ENCODE peak calls at places on chromosomes 12 and 14, in four cellular contexts. One of them, this sample, is unnamed.
A peak's percentile ranks its signal among the peaks of the same experiment; 100 is the strongest.

GRCh38 chr12:15800278-15800677 is 11.1 kb upstream of the EPS8 start:
- DNase-seq in fibroblast of lung: no peak
- DNase-seq in cardiac fibroblast: peak; percentile 61
- DNase-seq in endothelial cell: no peak
- DNase-seq in this sample: no peak

GRCh38 chr14:52227559-52228222 is 39.8 kb upstream of the PTGDR start:
- DNase-seq in fibroblast of lung: no peak
- DNase-seq in cardiac fibroblast: no peak
- DNase-seq in endothelial cell: no peak
- DNase-seq in this sample: no peak

GRCh38 chr12:86698581-86698980 is 442.4 kb upstream of the MGAT4C start:
- DNase-seq in fibroblast of lung: peak; percentile 67
- DNase-seq in cardiac fibroblast: peak; percentile 67
- DNase-seq in endothelial cell: no peak
- DNase-seq in this sample: no peak

GRCh38 chr12:53952871-53953734 is 1.6 kb upstream of the HOXC12 start:
- DNase-seq in fibroblast of lung: no peak
- DNase-seq in cardiac fibroblast: no peak
- DNase-seq in endothelial cell: no peak
- DNase-seq in this sample: no peak

GRCh38 chr14:54528973-54529372 is 19.3 kb downstream of the CGRRF1 start:
- DNase-seq in fibroblast of lung: no peak
- DNase-seq in cardiac fibroblast: no peak
- DNase-seq in endothelial cell: no peak
- DNase-seq in this sample: no peak

GRCh38 chr12:20492251-20492728 is 124.0 kb downstream of the PDE3A start:
- DNase-seq in fibroblast of lung: peak; percentile 69
- DNase-seq in cardiac fibroblast: peak; percentile 96
- DNase-seq in endothelial cell: no peak
- DNase-seq in this sample: no peak

GRCh38 chr12:1576410-1577240 is 17.8 kb downstream of the FBXL14 start:
- DNase-seq in fibroblast of lung: peak; percentile 82
- DNase-seq in cardiac fibroblast: peak; percentile 55
- DNase-seq in endothelial cell: no peak
- DNase-seq in this sample: peak; percentile 26

GRCh38 chr12:72491399-72491798 is 219.2 kb downstream of the TRHDE start:
- DNase-seq in fibroblast of lung: peak; percentile 29
- DNase-seq in cardiac fibroblast: no peak
- DNase-seq in endothelial cell: no peak
- DNase-seq in this sample: no peak

GRCh38 chr14:67187210-67187609 is 2.0 kb upstream of the GARIN2 start:
- DNase-seq in fibroblast of lung: peak; percentile 93
- DNase-seq in cardiac fibroblast: peak; percentile 70
- DNase-seq in endothelial cell: no peak
- DNase-seq in this sample: no peak

GRCh38 chr14:94685166-94685581 is 73.0 kb downstream of the SERPINA3 start:
- DNase-seq in fibroblast of lung: no peak
- DNase-seq in cardiac fibroblast: no peak
- DNase-seq in endothelial cell: no peak
- DNase-seq in this sample: no peak

GRCh38 chr14:36513451-36514277 is 6.4 kb downstream of the NKX2-1 start:
- DNase-seq in fibroblast of lung: no peak
- DNase-seq in cardiac fibroblast: no peak
- DNase-seq in endothelial cell: no peak
- DNase-seq in this sample: peak; percentile 67

GRCh38 chr12:96141216-96141944 is 52.8 kb upstream of the ELK3 start:
- DNase-seq in fibroblast of lung: peak; percentile 79
- DNase-seq in cardiac fibroblast: peak; percentile 78
- DNase-seq in endothelial cell: no peak
- DNase-seq in this sample: no peak

GRCh38 chr12:2925322-2925995 is 33.7 kb upstream of the TEAD4 start:
- DNase-seq in fibroblast of lung: peak; percentile 7
- DNase-seq in cardiac fibroblast: no peak
- DNase-seq in endothelial cell: no peak
- DNase-seq in this sample: no peak

GRCh38 chr12:31518680-31519227 is 72.2 kb downstream of the DENND5B start:
- DNase-seq in fibroblast of lung: peak; percentile 100
- DNase-seq in cardiac fibroblast: peak; percentile 99
- DNase-seq in endothelial cell: no peak
- DNase-seq in this sample: no peak

GRCh38 chr12:92506891-92507290 is 195.9 kb upstream of the PLEKHG7 start:
- DNase-seq in fibroblast of lung: no peak
- DNase-seq in cardiac fibroblast: no peak
- DNase-seq in endothelial cell: no peak
- DNase-seq in this sample: no peak

GRCh38 chr14:92459479-92460421 is 53.8 kb upstream of the RIN3 start:
- DNase-seq in fibroblast of lung: no peak
- DNase-seq in cardiac fibroblast: peak; percentile 53
- DNase-seq in endothelial cell: peak; percentile 70
- DNase-seq in this sample: no peak

GRCh38 chr14:64235652-64236640 is 58.2 kb downstream of the ESR2 start:
- DNase-seq in fibroblast of lung: no peak
- DNase-seq in cardiac fibroblast: no peak
- DNase-seq in endothelial cell: no peak
- DNase-seq in this sample: no peak

GRCh38 chr14:64410084-64410774 is 22.1 kb downstream of the MTHFD1 start:
- DNase-seq in fibroblast of lung: peak; percentile 47
- DNase-seq in cardiac fibroblast: peak; percentile 65
- DNase-seq in endothelial cell: no peak
- DNase-seq in this sample: no peak

GRCh38 chr14:84579292-84579691 is 950.7 kb upstream of the FLRT2 start:
- DNase-seq in fibroblast of lung: no peak
- DNase-seq in cardiac fibroblast: no peak
- DNase-seq in endothelial cell: no peak
- DNase-seq in this sample: no peak

GRCh38 chr14:70792939-70793338 is 16.4 kb downstream of the MAP3K9 start:
- DNase-seq in fibroblast of lung: no peak
- DNase-seq in cardiac fibroblast: no peak
- DNase-seq in endothelial cell: no peak
- DNase-seq in this sample: no peak

GRCh38 chr12:6370576-6370935 is 4.8 kb downstream of the SCNN1A start:
- DNase-seq in fibroblast of lung: no peak
- DNase-seq in cardiac fibroblast: no peak
- DNase-seq in endothelial cell: no peak
- DNase-seq in this sample: no peak

GRCh38 chr12:105946541-105946940 is 192.2 kb downstream of the NUAK1 start:
- DNase-seq in fibroblast of lung: peak; percentile 97
- DNase-seq in cardiac fibroblast: no peak
- DNase-seq in endothelial cell: no peak
- DNase-seq in this sample: no peak

GRCh38 chr14:58362798-58363412 is 32.8 kb upstream of the TOMM20L start:
- DNase-seq in fibroblast of lung: peak; percentile 14
- DNase-seq in cardiac fibroblast: peak; percentile 45
- DNase-seq in endothelial cell: no peak
- DNase-seq in this sample: no peak

GRCh38 chr12:87953257-87953860 is 75.8 kb downstream of the C12orf50 start:
- DNase-seq in fibroblast of lung: peak; percentile 53
- DNase-seq in cardiac fibroblast: peak; percentile 66
- DNase-seq in endothelial cell: peak; percentile 19
- DNase-seq in this sample: peak; percentile 26

GRCh38 chr14:29603721-29604120 is 323.9 kb downstream of the PRKD1 start:
- DNase-seq in fibroblast of lung: no peak
- DNase-seq in cardiac fibroblast: no peak
- DNase-seq in endothelial cell: no peak
- DNase-seq in this sample: no peak

GRCh38 chr12:94109154-94109553 is 39.2 kb upstream of the PLXNC1 start:
- DNase-seq in fibroblast of lung: peak; percentile 77
- DNase-seq in cardiac fibroblast: peak; percentile 61
- DNase-seq in endothelial cell: no peak
- DNase-seq in this sample: no peak

GRCh38 chr12:79782197-79782890 is 91.6 kb upstream of the PAWR start:
- DNase-seq in fibroblast of lung: peak; percentile 87
- DNase-seq in cardiac fibroblast: peak; percentile 45
- DNase-seq in endothelial cell: no peak
- DNase-seq in this sample: no peak

GRCh38 chr14:50395448-50395847 is 1.2 kb downstream of the CDKL1 start:
- DNase-seq in fibroblast of lung: no peak
- DNase-seq in cardiac fibroblast: no peak
- DNase-seq in endothelial cell: no peak
- DNase-seq in this sample: no peak

GRCh38 chr12:95185096-95185495 is 32.2 kb downstream of the FGD6 start:
- DNase-seq in fibroblast of lung: no peak
- DNase-seq in cardiac fibroblast: no peak
- DNase-seq in endothelial cell: no peak
- DNase-seq in this sample: no peak

GRCh38 chr12:116502141-116502725 is 56.9 kb upstream of the MAP1LC3B2 start:
- DNase-seq in fibroblast of lung: no peak
- DNase-seq in cardiac fibroblast: no peak
- DNase-seq in endothelial cell: no peak
- DNase-seq in this sample: no peak

GRCh38 chr12:54324617-54325441 is at the start of gene COPZ1:
- DNase-seq in fibroblast of lung: peak; percentile 100
- DNase-seq in cardiac fibroblast: peak; percentile 100
- DNase-seq in endothelial cell: peak; percentile 88
- DNase-seq in this sample: peak; percentile 90

GRCh38 chr12:42382013-42382696 is 56.2 kb downstream of the PPHLN1 start:
- DNase-seq in fibroblast of lung: no peak
- DNase-seq in cardiac fibroblast: peak; percentile 66
- DNase-seq in endothelial cell: no peak
- DNase-seq in this sample: no peak

GRCh38 chr12:131617596-131618302 is 93.1 kb upstream of the SFSWAP start:
- DNase-seq in fibroblast of lung: no peak
- DNase-seq in cardiac fibroblast: no peak
- DNase-seq in endothelial cell: no peak
- DNase-seq in this sample: no peak

GRCh38 chr14:23729720-23730387 is 93.7 kb downstream of the DHRS2 start:
- DNase-seq in fibroblast of lung: no peak
- DNase-seq in cardiac fibroblast: no peak
- DNase-seq in endothelial cell: no peak
- DNase-seq in this sample: no peak

GRCh38 chr12:128969480-128970055 is 116.3 kb downstream of the GLT1D1 start:
- DNase-seq in fibroblast of lung: peak; percentile 2
- DNase-seq in cardiac fibroblast: no peak
- DNase-seq in endothelial cell: peak; percentile 29
- DNase-seq in this sample: peak; percentile 72

GRCh38 chr14:64110832-64111231 is 183.3 kb downstream of the ESR2 start:
- DNase-seq in fibroblast of lung: peak; percentile 7
- DNase-seq in cardiac fibroblast: peak; percentile 28
- DNase-seq in endothelial cell: no peak
- DNase-seq in this sample: no peak

GRCh38 chr12:112916270-112916669 is 9.5 kb downstream of the OAS1 start:
- DNase-seq in fibroblast of lung: no peak
- DNase-seq in cardiac fibroblast: peak; percentile 33
- DNase-seq in endothelial cell: no peak
- DNase-seq in this sample: no peak

GRCh38 chr14:22607291-22607690 is 9.2 kb downstream of the ABHD4 start:
- DNase-seq in fibroblast of lung: peak; percentile 30
- DNase-seq in cardiac fibroblast: no peak
- DNase-seq in endothelial cell: no peak
- DNase-seq in this sample: no peak

GRCh38 chr12:109952160-109952858 is 43.9 kb downstream of the GIT2 start:
- DNase-seq in fibroblast of lung: no peak
- DNase-seq in cardiac fibroblast: no peak
- DNase-seq in endothelial cell: no peak
- DNase-seq in this sample: no peak

GRCh38 chr12:109950625-109951024 is 45.5 kb downstream of the GIT2 start:
- DNase-seq in fibroblast of lung: no peak
- DNase-seq in cardiac fibroblast: no peak
- DNase-seq in endothelial cell: no peak
- DNase-seq in this sample: no peak

GRCh38 chr12:109951136-109951535 is 45.0 kb downstream of the GIT2 start:
- DNase-seq in fibroblast of lung: peak; percentile 96
- DNase-seq in cardiac fibroblast: peak; percentile 92
- DNase-seq in endothelial cell: no peak
- DNase-seq in this sample: no peak

GRCh38 chr12:109952873-109953272 is 43.3 kb downstream of the GIT2 start:
- DNase-seq in fibroblast of lung: no peak
- DNase-seq in cardiac fibroblast: no peak
- DNase-seq in endothelial cell: no peak
- DNase-seq in this sample: no peak

GRCh38 chr12:109951751-109952150 is 44.4 kb downstream of the GIT2 start:
- DNase-seq in fibroblast of lung: peak; percentile 96
- DNase-seq in cardiac fibroblast: peak; percentile 83
- DNase-seq in endothelial cell: no peak
- DNase-seq in this sample: no peak
- TF ChIP-seq CTCF in fibroblast of lung: no peak
- TF ChIP-seq CTCF in cardiac fibroblast: no peak
- TF ChIP-seq CTCF in endothelial cell: no peak
- TF ChIP-seq CTCF in this sample: no peak

GRCh38 chr12:49626169-49626835 is 2.9 kb downstream of the PRPF40B start:
- DNase-seq in fibroblast of lung: no peak
- DNase-seq in cardiac fibroblast: peak; percentile 49
- DNase-seq in endothelial cell: no peak
- DNase-seq in this sample: no peak
- TF ChIP-seq CTCF in fibroblast of lung: no peak
- TF ChIP-seq CTCF in cardiac fibroblast: peak; percentile 32
- TF ChIP-seq CTCF in endothelial cell: no peak
- TF ChIP-seq CTCF in this sample: no peak

GRCh38 chr14:24979725-24980239 is 70.2 kb downstream of the STXBP6 start:
- DNase-seq in fibroblast of lung: no peak
- DNase-seq in cardiac fibroblast: no peak
- DNase-seq in endothelial cell: no peak
- DNase-seq in this sample: no peak
- TF ChIP-seq CTCF in fibroblast of lung: no peak
- TF ChIP-seq CTCF in cardiac fibroblast: no peak
- TF ChIP-seq CTCF in endothelial cell: no peak
- TF ChIP-seq CTCF in this sample: no peak

GRCh38 chr12:111753144-111753881 is 13.4 kb upstream of the ALDH2 start:
- DNase-seq in fibroblast of lung: peak; percentile 33
- DNase-seq in cardiac fibroblast: peak; percentile 59
- DNase-seq in endothelial cell: peak; percentile 67
- DNase-seq in this sample: peak; percentile 61
- TF ChIP-seq CTCF in fibroblast of lung: peak; percentile 82
- TF ChIP-seq CTCF in cardiac fibroblast: peak; percentile 71
- TF ChIP-seq CTCF in endothelial cell: peak; percentile 32
- TF ChIP-seq CTCF in this sample: peak; percentile 68

GRCh38 chr12:89040146-89040964 is 311.9 kb downstream of the DUSP6 start:
- DNase-seq in fibroblast of lung: peak; percentile 48
- DNase-seq in cardiac fibroblast: peak; percentile 67
- DNase-seq in endothelial cell: no peak
- DNase-seq in this sample: no peak
- TF ChIP-seq CTCF in fibroblast of lung: no peak
- TF ChIP-seq CTCF in cardiac fibroblast: no peak
- TF ChIP-seq CTCF in endothelial cell: no peak
- TF ChIP-seq CTCF in this sample: no peak

GRCh38 chr14:91399868-91400640 is 17.6 kb downstream of the CCDC88C start:
- DNase-seq in fibroblast of lung: no peak
- DNase-seq in cardiac fibroblast: no peak
- DNase-seq in endothelial cell: no peak
- DNase-seq in this sample: no peak
- TF ChIP-seq CTCF in fibroblast of lung: no peak
- TF ChIP-seq CTCF in cardiac fibroblast: no peak
- TF ChIP-seq CTCF in endothelial cell: no peak
- TF ChIP-seq CTCF in this sample: no peak

DNA sequence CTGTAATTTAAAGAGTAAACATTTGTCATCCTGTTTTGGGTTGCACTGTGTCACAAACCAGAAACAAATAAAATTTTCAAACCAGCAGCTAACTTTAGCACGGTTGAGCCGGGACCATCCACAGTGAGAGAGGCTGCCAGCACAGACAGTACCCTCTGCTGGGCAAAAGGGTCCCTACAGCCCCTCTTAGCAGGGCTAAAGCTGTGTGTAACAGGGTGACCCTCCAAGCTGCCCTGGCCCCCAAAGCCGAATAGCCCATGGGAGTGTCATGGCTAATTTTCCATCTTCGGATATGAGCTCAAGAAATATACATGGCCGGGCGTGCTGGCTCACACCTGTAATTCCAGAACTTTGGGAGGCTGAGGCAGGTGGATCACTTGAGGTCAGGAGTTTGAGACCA is 157.1 kb upstream of the GRIN2B start:
- DNase-seq in fibroblast of lung: no peak
- DNase-seq in cardiac fibroblast: no peak
- DNase-seq in endothelial cell: peak; percentile 46
- DNase-seq in this sample: peak; percentile 48
- TF ChIP-seq CTCF in fibroblast of lung: no peak
- TF ChIP-seq CTCF in cardiac fibroblast: no peak
- TF ChIP-seq CTCF in endothelial cell: peak; percentile 37
- TF ChIP-seq CTCF in this sample: peak; percentile 60